ENCODE peak calls at places on chromosomes 1 and 21, in seven cellular contexts. M is body of pancreas; O is cardiac fibroblast; A is CD8-positive, alpha-beta T cell; Z is neural progenitor cell; Y is PC-3; E is astrocyte of the spinal cord. T is an unnamed sample.

GRCh38 chr21:42518216-42518615 is 4.6 kb downstream of the SLC37A1 start:
- DNase-seq in Y (peak; percentile 92), O (peak; percentile 79), M (no peak), E (peak; percentile 91), A (no peak), Z (no peak), T (no peak)

GRCh38 chr1:6260961-6261614 is at the start of gene GPR153:
- DNase-seq in O (no peak), E (peak; percentile 25), Y (peak; percentile 77), A (no peak), M (no peak), Z (peak; percentile 89), T (no peak)

GRCh38 chr21:17780539-17780938 is 38.6 kb downstream of the C21orf91 start:
- DNase-seq in Y (no peak), O (no peak), A (peak; percentile 27), Z (peak; percentile 13), M (no peak), E (no peak), T (no peak)

GRCh38 chr1:116433283-116434257 is 60.5 kb downstream of the ATP1A1 start:
- DNase-seq in O (peak; percentile 40), A (no peak), E (peak; percentile 61), Y (no peak), Z (peak; percentile 64), M (peak; percentile 74), T (peak; percentile 46)

GRCh38 chr1:99808391-99809115 is 41.6 kb upstream of the AGL start:
- DNase-seq in M (peak; percentile 28), E (peak; percentile 90), O (peak; percentile 96), Y (peak; percentile 93), A (no peak), Z (peak; percentile 87), T (peak; percentile 92)

GRCh38 chr1:77322061-77322900 is 40.5 kb downstream of the AK5 start:
- DNase-seq in Y (peak; percentile 97), A (no peak), M (peak; percentile 16), O (peak; percentile 93), Z (no peak), E (peak; percentile 89), T (peak; percentile 92)

GRCh38 chr1:102191723-102192122 is 195.0 kb upstream of the OLFM3 start:
- DNase-seq in M (peak; percentile 37), Z (peak; percentile 85), O (peak; percentile 21), E (peak; percentile 5), A (no peak), Y (peak; percentile 59), T (no peak)

GRCh38 chr1:75133754-75134655 is at the start of gene LHX8:
- DNase-seq in E (peak; percentile 16), O (no peak), M (no peak), Y (no peak), Z (peak; percentile 80), A (no peak), T (no peak)

GRCh38 chr1:6860401-6860800 is 75.1 kb downstream of the CAMTA1 start:
- DNase-seq in Y (no peak), E (no peak), M (no peak), A (no peak), Z (no peak), O (peak; percentile 77), T (no peak)

GRCh38 chr1:43252225-43252624 is 17.6 kb upstream of the TMEM125 start:
- DNase-seq in E (no peak), A (no peak), M (no peak), Y (no peak), Z (no peak), O (no peak), T (no peak)

GRCh38 chr1:105492941-105493340 is 1563.5 kb upstream of the PRMT6 start:
- DNase-seq in Y (no peak), O (peak; percentile 19), E (no peak), M (no peak), A (no peak), Z (no peak), T (peak; percentile 19)

GRCh38 chr1:161531986-161532875 is 7.9 kb downstream of the HSPA6 start:
- DNase-seq in E (no peak), M (no peak), A (no peak), O (peak; percentile 25), Z (peak; percentile 59), Y (no peak), T (no peak)

GRCh38 chr21:33286600-33287456 is 20.7 kb downstream of the IL10RB start:
- DNase-seq in Z (no peak), M (peak; percentile 68), A (no peak), Y (peak; percentile 82), E (peak; percentile 82), O (peak; percentile 81), T (peak; percentile 33)

GRCh38 chr1:70779571-70779970 is 268.0 kb downstream of the PTGER3 start:
- DNase-seq in M (no peak), O (peak; percentile 80), A (no peak), Y (peak; percentile 4), E (peak; percentile 48), Z (no peak), T (peak; percentile 91)

GRCh38 chr1:171545523-171545922 is 60.2 kb downstream of the PRRC2C start:
- DNase-seq in E (no peak), Z (no peak), Y (no peak), A (no peak), O (no peak), M (no peak), T (no peak)

GRCh38 chr1:88892146-88892877 is 945 bp upstream of the GTF2B start:
- DNase-seq in Z (no peak), O (peak; percentile 74), Y (peak; percentile 95), E (peak; percentile 60), M (peak; percentile 18), A (no peak), T (peak; percentile 8)

GRCh38 chr1:232066521-232066920 is 439.9 kb downstream of the DISC1 start:
- DNase-seq in M (no peak), E (no peak), O (no peak), A (no peak), Z (no peak), Y (no peak), T (no peak)

GRCh38 chr1:90162216-90162615 is 167.3 kb downstream of the ZNF326 start:
- DNase-seq in O (no peak), M (no peak), A (no peak), Y (no peak), Z (no peak), E (no peak), T (no peak)

GRCh38 chr1:7121622-7121988 is 336.4 kb downstream of the CAMTA1 start:
- DNase-seq in Z (no peak), E (peak; percentile 26), O (no peak), Y (no peak), A (no peak), M (peak; percentile 80), T (no peak)

GRCh38 chr1:244788493-244789275 is 46.8 kb upstream of the COX20 start:
- DNase-seq in Z (no peak), E (no peak), Y (no peak), A (no peak), M (no peak), O (no peak), T (no peak)

GRCh38 chr1:206738370-206739366 is 31.9 kb upstream of the IL19 start:
- DNase-seq in A (no peak), Y (peak; percentile 82), O (peak; percentile 35), Z (peak; percentile 29), M (no peak), E (no peak), T (no peak)
- TF ChIP-seq CTCF in A (no peak), Y (peak; percentile 95), O (peak; percentile 32), Z (peak; percentile 52), M (peak; percentile 24), E (no peak), T (peak; percentile 73)

DNA sequence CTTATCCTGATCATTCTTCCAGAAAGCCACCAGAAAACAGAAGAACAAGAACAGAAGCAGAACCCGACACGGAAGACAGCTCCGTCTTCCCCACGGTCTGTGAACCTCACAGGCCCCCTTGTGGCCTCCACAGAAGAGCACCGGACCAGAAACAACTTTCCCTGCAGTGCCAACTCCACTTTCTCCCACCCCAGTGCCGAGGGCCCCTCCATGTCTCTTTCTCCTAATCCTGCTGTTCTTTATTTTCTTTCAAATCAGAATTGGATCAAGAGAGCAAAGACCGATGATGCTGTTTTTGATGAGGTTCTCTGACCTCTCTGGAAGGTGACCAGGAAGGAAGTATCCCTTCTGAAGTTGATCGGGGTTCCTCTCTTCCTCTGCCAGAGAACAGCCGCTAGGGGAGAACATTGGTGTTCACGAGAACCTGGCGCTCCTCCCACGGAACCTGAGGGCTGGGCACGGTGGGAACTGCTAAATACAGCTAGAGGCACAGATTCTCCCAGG is 58.9 kb upstream of the CTTNBP2NL start:
- DNase-seq in A (no peak), M (peak; percentile 53), O (peak; percentile 61), Y (peak; percentile 38), Z (peak; percentile 24), E (no peak), T (peak; percentile 35)
- TF ChIP-seq CTCF in A (peak; percentile 47), M (peak; percentile 49), O (peak; percentile 74), Y (peak; percentile 73), Z (peak; percentile 49), E (peak; percentile 65), T (peak; percentile 78)

GRCh38 chr1:209645574-209646452 is 6.4 kb downstream of the LAMB3 start:
- DNase-seq in O (no peak), Z (no peak), A (no peak), Y (no peak), M (peak; percentile 34), E (no peak), T (no peak)

GRCh38 chr1:209643295-209644020 is 8.8 kb downstream of the LAMB3 start:
- DNase-seq in O (peak; percentile 49), M (peak; percentile 63), Z (no peak), E (no peak), A (no peak), Y (no peak), T (no peak)

GRCh38 chr1:209641216-209642181 is 10.7 kb downstream of the LAMB3 start:
- DNase-seq in Z (no peak), Y (no peak), E (no peak), O (peak; percentile 36), A (no peak), M (peak; percentile 77), T (no peak)

GRCh38 chr1:209646558-209646957 is 5.7 kb downstream of the LAMB3 start:
- DNase-seq in A (no peak), M (no peak), Z (peak; percentile 33), E (peak; percentile 58), Y (peak; percentile 56), O (peak; percentile 40), T (peak; percentile 61)

DNA sequence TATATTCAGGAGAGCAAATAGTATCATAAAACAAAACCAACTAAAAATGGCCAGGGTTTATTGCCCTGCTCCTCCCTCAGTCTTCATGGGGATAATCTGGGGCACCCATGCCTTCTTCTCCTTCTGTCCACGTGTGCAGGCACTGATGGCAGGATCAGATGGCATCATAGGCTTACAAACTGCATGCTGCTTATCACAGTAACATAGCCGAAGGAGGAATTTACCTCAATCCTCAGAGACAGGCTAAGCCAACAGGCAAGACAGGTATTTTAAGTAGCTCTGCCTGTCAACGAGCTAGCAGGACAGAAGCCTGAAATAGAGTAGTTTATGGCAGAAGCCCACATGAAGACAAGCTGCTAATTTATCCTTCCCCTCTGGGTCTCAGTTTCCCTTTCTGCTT is 9.4 kb downstream of the LAMB3 start:
- DNase-seq in M (no peak), A (no peak), Z (no peak), E (no peak), O (no peak), Y (no peak), T (no peak)
- TF ChIP-seq CTCF in M (no peak), A (no peak), Z (no peak), E (no peak), O (no peak), Y (no peak), T (no peak)

DNA sequence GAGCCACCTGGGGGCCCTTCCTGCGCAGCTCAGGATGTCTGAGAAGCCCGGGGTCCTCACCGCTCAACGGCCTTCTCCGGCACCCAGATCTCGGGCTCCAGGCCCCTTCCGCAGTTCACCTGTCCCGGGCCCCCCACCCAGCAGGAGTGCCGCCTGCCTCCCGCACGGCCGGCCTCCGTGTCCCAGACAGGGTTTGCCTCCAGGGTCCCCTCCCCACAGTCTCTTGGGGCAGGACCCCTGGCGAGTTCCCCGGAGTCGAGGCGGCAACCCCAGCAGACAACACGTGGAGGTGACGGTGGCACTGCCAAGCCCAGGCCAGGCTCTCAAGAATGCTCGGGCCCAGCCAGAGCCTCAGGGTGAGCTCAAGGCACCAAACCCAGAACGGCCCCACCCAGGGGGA is 22.4 kb upstream of the TTLL10 start:
- DNase-seq in Y (no peak), E (no peak), M (no peak), Z (no peak), O (no peak), A (no peak), T (no peak)
- TF ChIP-seq CTCF in Y (no peak), E (no peak), M (no peak), Z (no peak), O (no peak), A (no peak), T (no peak)

T was measured in HFFc6.